ENCODE peak calls at places on chromosomes 11 and 22, in five cellular contexts. M is gastrocnemius medialis, N is Peyer's patch, S is body of pancreas, Y is adrenal gland. G is an unnamed sample.

GRCh38 chr11:35390737-35391682 is 28.3 kb downstream of the SLC1A2 start:
- DNase-seq in M (no peak), N (peak; percentile 31), S (peak; percentile 35), Y (no peak), G (no peak)

GRCh38 chr22:42294034-42294985 is 23.9 kb upstream of the TCF20 start:
- DNase-seq in M (no peak), N (peak; percentile 40), S (peak; percentile 53), Y (peak; percentile 65), G (no peak)

GRCh38 chr11:113805640-113806039 is 26.0 kb downstream of the CLDN25 start:
- DNase-seq in M (no peak), N (no peak), S (no peak), Y (no peak), G (no peak)

GRCh38 chr11:119415966-119416365 is 7.0 kb downstream of the THY1 start:
- DNase-seq in M (no peak), N (no peak), S (no peak), Y (no peak), G (no peak)

GRCh38 chr22:44628856-44629255 is 73.1 kb upstream of the PRR5 start:
- DNase-seq in M (no peak), N (no peak), S (no peak), Y (no peak), G (no peak)

GRCh38 chr11:116073854-116074837 is 569.9 kb upstream of the CADM1 start:
- DNase-seq in M (no peak), N (no peak), S (no peak), Y (no peak), G (no peak)

GRCh38 chr22:37483594-37484114 is 2.5 kb downstream of the MFNG start:
- DNase-seq in M (no peak), N (no peak), S (no peak), Y (no peak), G (no peak)

GRCh38 chr22:29744902-29745301 is 21.9 kb downstream of the ZMAT5 start:
- DNase-seq in M (peak; percentile 86), N (no peak), S (no peak), Y (no peak), G (no peak)

GRCh38 chr11:19697721-19698121 is 14.9 kb upstream of the NAV2 start:
- DNase-seq in M (no peak), N (no peak), S (no peak), Y (no peak), G (no peak)

GRCh38 chr22:29144786-29145160 is 60.9 kb upstream of the EMID1 start:
- DNase-seq in M (peak; percentile 72), N (no peak), S (no peak), Y (no peak), G (no peak)

GRCh38 chr11:121829159-121829643 is 286.8 kb downstream of the BLID start:
- DNase-seq in M (peak; percentile 3), N (no peak), S (no peak), Y (peak; percentile 20), G (peak; percentile 98)

GRCh38 chr11:68976095-68976494 is 4.7 kb downstream of the MRGPRD start:
- DNase-seq in M (no peak), N (no peak), S (no peak), Y (no peak), G (no peak)

GRCh38 chr11:120334894-120335462 is 1.2 kb upstream of the ARHGEF12 start:
- DNase-seq in M (peak; percentile 43), N (peak; percentile 69), S (peak; percentile 78), Y (peak; percentile 61), G (peak; percentile 53)

GRCh38 chr11:16000065-16000464 is 356.3 kb downstream of the SOX6 start:
- DNase-seq in M (no peak), N (no peak), S (no peak), Y (no peak), G (peak; percentile 38)

GRCh38 chr22:23583836-23584235 is 3.7 kb upstream of the IGLL1 start:
- DNase-seq in M (no peak), N (no peak), S (no peak), Y (no peak), G (no peak)

GRCh38 chr11:110366234-110366633 is 63.5 kb upstream of the FDX1 start:
- DNase-seq in M (no peak), N (no peak), S (peak; percentile 65), Y (peak; percentile 90), G (no peak)

GRCh38 chr11:117126223-117126965 is 17.7 kb upstream of the PAFAH1B2 start:
- DNase-seq in M (no peak), N (no peak), S (no peak), Y (no peak), G (no peak)

GRCh38 chr11:75757651-75758050 is 10.9 kb upstream of the DGAT2 start:
- DNase-seq in M (no peak), N (no peak), S (no peak), Y (no peak), G (no peak)

GRCh38 chr11:122863704-122864326 is 18.7 kb upstream of the JHY start:
- DNase-seq in M (no peak), N (peak; percentile 47), S (peak; percentile 54), Y (peak; percentile 50), G (no peak)

GRCh38 chr11:2806351-2807058 is 79.1 kb downstream of the CDKN1C start:
- DNase-seq in M (peak; percentile 1), N (peak; percentile 13), S (peak; percentile 11), Y (peak; percentile 15), G (no peak)

GRCh38 chr22:20605328-20605727 is 97.9 kb downstream of the MED15 start:
- DNase-seq in M (no peak), N (no peak), S (no peak), Y (no peak), G (no peak)

GRCh38 chr11:76799061-76799804 is 16.1 kb downstream of the TSKU start:
- DNase-seq in M (peak; percentile 61), N (peak; percentile 68), S (peak; percentile 80), Y (peak; percentile 79), G (no peak)

GRCh38 chr11:121741954-121742361 is 289.2 kb upstream of the SORL1-AS1 start:
- DNase-seq in M (no peak), N (no peak), S (peak; percentile 20), Y (peak; percentile 51), G (no peak)

GRCh38 chr11:111586305-111586915 is 15.8 kb upstream of the SIK2 start:
- DNase-seq in M (no peak), N (peak; percentile 27), S (peak; percentile 49), Y (no peak), G (no peak)

GRCh38 chr11:69674267-69674885 is 777 bp downstream of the LTO1 start:
- DNase-seq in M (no peak), N (no peak), S (no peak), Y (peak; percentile 64), G (no peak)

GRCh38 chr22:44362249-44363040 is 49.7 kb upstream of the SHISAL1 start:
- DNase-seq in M (no peak), N (no peak), S (no peak), Y (peak; percentile 5), G (no peak)

GRCh38 chr11:77267910-77268309 is 33.6 kb downstream of the GDPD4 start:
- DNase-seq in M (no peak), N (no peak), S (no peak), Y (no peak), G (peak; percentile 63)

GRCh38 chr11:7582338-7582985 is 68.7 kb downstream of the PPFIBP2 start:
- DNase-seq in M (no peak), N (no peak), S (no peak), Y (no peak), G (no peak)

GRCh38 chr11:123375832-123376231 is 54.2 kb upstream of the GRAMD1B start:
- DNase-seq in M (no peak), N (no peak), S (no peak), Y (peak; percentile 36), G (no peak)

GRCh38 chr11:33544593-33545373 is 155.8 kb downstream of the C11orf91 start:
- DNase-seq in M (no peak), N (no peak), S (no peak), Y (no peak), G (no peak)
- TF ChIP-seq CTCF in M (no peak), N (no peak), S (no peak), Y (no peak), G (no peak)

DNA sequence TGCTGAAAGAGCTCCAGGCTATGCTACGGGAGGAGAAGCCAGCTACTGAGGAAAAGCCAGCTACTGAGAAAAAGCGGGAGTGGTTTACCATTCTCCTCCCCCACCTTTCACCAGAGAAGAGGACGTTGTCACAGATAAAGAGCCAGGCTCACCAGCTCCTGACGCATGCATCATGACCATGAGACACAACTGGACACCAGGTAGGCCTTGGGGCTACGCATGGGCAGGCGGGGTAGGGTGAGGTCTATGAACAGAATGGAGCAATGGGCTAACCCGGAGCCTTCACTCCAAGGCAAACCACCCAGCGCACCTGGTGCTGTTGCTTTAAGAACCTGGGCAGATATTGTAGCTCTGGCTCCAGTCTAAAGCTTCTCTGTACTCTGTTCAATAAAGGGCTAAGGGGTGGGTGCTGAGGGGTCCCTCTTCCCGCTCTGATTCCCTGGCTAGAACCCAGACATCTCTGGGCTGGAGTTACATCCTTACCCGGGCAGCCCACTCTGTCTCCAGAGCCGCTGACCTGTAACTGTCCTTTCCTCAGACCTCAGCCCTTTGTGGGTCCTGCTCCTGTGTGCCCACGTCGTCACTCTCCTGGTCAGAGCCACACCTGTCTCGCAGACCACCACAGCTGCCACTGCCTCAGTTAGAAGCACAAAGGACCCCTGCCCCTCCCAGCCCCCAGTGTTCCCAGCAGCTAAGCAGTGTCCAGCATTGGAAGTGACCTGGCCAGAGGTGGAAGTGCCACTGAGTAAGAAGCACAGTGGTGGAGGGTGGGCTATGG is 1.3 kb downstream of the IL18BP start:
- DNase-seq in M (no peak), N (no peak), S (no peak), Y (peak; percentile 84), G (no peak)
- H3K4me3 ChIP-seq in M (peak overlapping the region; percentile 22), N (peak overlapping the region; percentile 22), S (no peak overlapping the region), Y (peak overlapping the region; percentile 37), G (no peak overlapping the region)

DNA sequence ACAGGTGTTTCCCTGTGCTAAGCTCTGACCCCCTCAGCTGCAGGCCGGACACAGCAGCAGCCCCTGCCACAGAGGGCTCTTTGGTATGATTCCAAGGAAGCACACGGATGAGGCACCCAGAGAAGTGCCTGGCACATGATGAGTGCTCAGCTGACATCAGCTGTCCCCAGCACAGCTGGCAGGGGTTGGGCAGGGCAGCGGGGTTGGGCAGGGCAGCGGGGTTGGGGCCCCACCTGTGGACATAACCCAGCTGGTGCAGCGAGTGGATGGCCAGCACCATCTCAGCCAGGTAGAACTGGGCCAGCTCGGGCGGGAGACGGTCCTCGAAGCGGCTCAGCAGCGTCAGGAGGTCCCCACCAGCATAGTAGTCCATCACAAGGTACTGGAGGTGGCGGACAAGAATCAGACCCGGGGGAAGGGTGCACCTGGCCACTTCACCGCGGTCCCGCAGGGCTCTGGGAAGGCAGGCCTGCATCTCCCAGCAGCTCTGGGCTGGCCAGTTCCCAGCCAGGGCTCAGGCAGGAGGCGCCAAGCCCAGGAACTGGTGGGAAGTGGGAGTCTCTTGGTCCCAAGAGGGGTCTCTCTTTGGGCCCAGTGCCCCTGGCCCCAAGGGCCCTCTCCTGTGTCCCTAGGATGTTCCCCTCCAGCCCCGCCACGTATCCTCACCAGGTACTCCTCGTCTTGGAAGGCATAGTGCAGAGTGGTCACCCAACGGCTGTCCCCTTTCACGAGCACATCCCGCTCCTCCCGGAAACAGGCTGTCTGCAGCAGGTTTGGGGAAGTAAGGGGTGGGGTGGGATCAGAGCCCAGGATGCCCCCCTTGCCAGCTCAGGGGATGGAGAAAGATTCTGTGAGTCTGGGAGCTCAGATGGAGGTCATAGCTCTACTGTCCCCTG is 4.3 kb downstream of the CDC42BPG start:
- DNase-seq in M (no peak), N (no peak), S (no peak), Y (peak; percentile 14), G (no peak)
- TF ChIP-seq CTCF in M (no peak), N (no peak), S (no peak), Y (no peak), G (no peak)

DNA sequence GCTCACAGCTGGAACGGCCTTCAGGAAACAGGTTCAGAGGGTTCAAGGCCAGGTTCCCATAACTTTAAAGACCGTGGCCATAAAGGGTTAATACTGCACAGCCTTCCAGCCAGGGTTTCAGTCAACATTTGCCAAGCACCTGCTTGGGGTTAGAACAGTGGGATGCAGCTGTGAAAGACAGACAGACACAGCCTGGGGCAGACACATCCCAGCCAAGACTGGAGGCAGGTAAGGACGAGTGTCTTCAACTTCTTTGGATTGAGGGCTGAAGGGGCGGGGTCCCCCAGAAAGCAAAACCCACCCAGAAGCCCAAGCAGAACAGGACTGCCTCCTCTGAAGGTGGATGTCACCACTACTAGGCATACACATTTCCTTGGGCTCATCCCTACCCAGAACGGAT is 14.3 kb downstream of the ARFGAP2 start:
- DNase-seq in M (no peak), N (no peak), S (no peak), Y (no peak), G (no peak)
- H3K4me3 ChIP-seq in M (no peak overlapping the region), N (no peak overlapping the region), S (no peak overlapping the region), Y (no peak overlapping the region), G (no peak overlapping the region)

G was measured in BJ.